ENCODE peak calls at places on chromosomes 1 and 21, in five cellular contexts. H is IMR-90, J is SK-N-SH, L is HCT116, S is K562. E is an unnamed sample.

GRCh38 chr1:236465959-236466303 is 57.9 kb upstream of the LGALS8 start:
- DNase-seq in H (no peak), J (no peak), L (no peak), S (no peak), E (no peak)

GRCh38 chr1:150841626-150842025 is 33.6 kb upstream of the CTSK start:
- DNase-seq in H (no peak), J (no peak), L (no peak), S (no peak), E (no peak)

GRCh38 chr1:230797376-230798186 is 50.4 kb downstream of the CAPN9 start:
- DNase-seq in H (peak), J (peak), L (peak), S (peak), E (peak)

GRCh38 chr1:165409957-165410356 is 35.0 kb downstream of the RXRG start:
- DNase-seq in H (no peak), J (no peak), L (no peak), S (no peak), E (no peak)

GRCh38 chr1:115469703-115470476 is 131.8 kb upstream of the NGF start:
- DNase-seq in H (peak), J (peak), L (peak), S (peak), E (peak)

GRCh38 chr1:6602669-6603423 is at the start of gene KLHL21:
- DNase-seq in H (peak), J (peak), L (peak), S (peak), E (peak)

GRCh38 chr1:14113841-14114567 is 414.0 kb downstream of the PRDM2 start:
- DNase-seq in H (peak), J (peak), L (no peak), S (peak), E (peak)

GRCh38 chr21:39776589-39776988 is 31.6 kb downstream of the IGSF5 start:
- DNase-seq in H (no peak), J (no peak), L (no peak), S (no peak), E (no peak)

GRCh38 chr1:234845097-234845660 is 235.2 kb upstream of the IRF2BP2 start:
- DNase-seq in H (no peak), J (no peak), L (no peak), S (no peak), E (no peak)

GRCh38 chr1:84936116-84936810 is 43.3 kb upstream of the LPAR3 start:
- DNase-seq in H (peak), J (peak), L (peak), S (peak), E (peak)

GRCh38 chr1:5497471-5497870 is 494.8 kb downstream of the NPHP4 start:
- DNase-seq in H (no peak), J (no peak), L (no peak), S (no peak), E (no peak)

GRCh38 chr1:18926315-18927081 is 24.1 kb upstream of the ALDH4A1 start:
- DNase-seq in H (peak), J (no peak), L (peak), S (peak), E (peak)

GRCh38 chr21:45427331-45428271 is 22.6 kb downstream of the COL18A1 start:
- DNase-seq in H (peak), J (no peak), L (peak), S (peak), E (peak)

GRCh38 chr1:228345201-228345930 is 61.3 kb downstream of the TRIM11 start:
- DNase-seq in H (no peak), J (no peak), L (no peak), S (no peak), E (no peak)

GRCh38 chr1:218299416-218299815 is 14.3 kb downstream of the RRP15 start:
- DNase-seq in H (peak), J (no peak), L (peak), S (peak), E (peak)

GRCh38 chr1:1230656-1231399 is 973 bp downstream of the SDF4 start:
- DNase-seq in H (peak), J (peak), L (peak), S (peak), E (peak)
- TF ChIP-seq CTCF in H (peak), J (peak), L (peak), S (peak), E (no peak)

GRCh38 chr1:159653201-159653600 is 61.2 kb downstream of the CRP start:
- DNase-seq in H (no peak), J (no peak), L (no peak), S (no peak), E (no peak)
- TF ChIP-seq RAD21 in H (no peak), J (no peak), L (no peak), S (no peak), E (no peak)

GRCh38 chr1:227234998-227235405 is 83.3 kb downstream of the CDC42BPA start:
- DNase-seq in H (peak), J (peak), L (peak), S (peak), E (peak)
- TF ChIP-seq CTCF in H (peak), J (peak), L (peak), S (peak), E (peak)

GRCh38 chr1:27574871-27575831 is 28.8 kb downstream of the AHDC1 start:
- DNase-seq in H (peak), J (peak), L (no peak), S (peak), E (peak)
- TF ChIP-seq RAD21 in H (no peak), J (no peak), L (no peak), S (no peak), E (no peak)

GRCh38 chr1:224856973-224857372 is 72.5 kb upstream of the DNAH14 start:
- DNase-seq in H (no peak), J (no peak), L (no peak), S (no peak), E (no peak)

GRCh38 chr1:224852901-224853568 is 76.4 kb upstream of the DNAH14 start:
- DNase-seq in H (peak), J (peak), L (peak), S (peak), E (peak)

GRCh38 chr1:224851210-224851849 is 78.1 kb upstream of the DNAH14 start:
- DNase-seq in H (peak), J (peak), L (peak), S (peak), E (peak)

GRCh38 chr1:224850446-224850845 is 79.0 kb upstream of the DNAH14 start:
- DNase-seq in H (no peak), J (no peak), L (no peak), S (no peak), E (no peak)

DNA sequence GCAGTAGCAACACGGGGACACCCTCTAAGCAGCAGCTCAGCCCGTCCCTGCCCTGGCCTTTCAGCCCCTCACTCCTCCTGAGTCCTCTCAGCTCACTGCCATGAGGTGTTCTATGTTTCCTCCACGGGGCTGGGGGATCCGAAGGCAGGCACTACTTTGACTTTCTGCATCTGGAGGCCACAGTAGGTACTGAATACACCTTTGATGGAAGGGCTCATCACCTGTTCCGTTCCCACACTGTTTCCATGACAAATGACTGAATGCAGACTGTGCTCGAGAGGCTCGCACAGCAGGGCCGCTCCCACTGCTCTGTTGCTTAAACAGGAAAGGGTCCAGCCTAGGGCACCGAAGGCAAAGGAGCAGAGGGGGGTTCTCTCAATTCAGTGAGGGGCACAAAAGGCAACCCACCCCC is 77.6 kb upstream of the DNAH14 start:
- DNase-seq in H (no peak), J (no peak), L (no peak), S (peak), E (no peak)
- TF ChIP-seq CTCF in H (no peak), J (no peak), L (no peak), S (no peak), E (no peak)

GRCh38 chr1:15558516-15558915 is 26.3 kb downstream of the AGMAT start:
- DNase-seq in H (no peak), J (no peak), L (no peak), S (no peak), E (no peak)

GRCh38 chr1:15557594-15557993 is 27.3 kb downstream of the AGMAT start:
- DNase-seq in H (peak), J (no peak), L (no peak), S (no peak), E (no peak)

GRCh38 chr1:15557008-15557407 is 27.8 kb downstream of the AGMAT start:
- DNase-seq in H (no peak), J (no peak), L (no peak), S (no peak), E (no peak)

GRCh38 chr1:15559189-15559815 is 25.5 kb downstream of the AGMAT start:
- DNase-seq in H (no peak), J (no peak), L (no peak), S (no peak), E (no peak)
- TF ChIP-seq RAD21 in H (no peak), J (no peak), L (no peak), S (no peak), E (no peak)

GRCh38 chr1:58899581-58900271 is 115.9 kb upstream of the JUN start:
- DNase-seq in H (no peak), J (no peak), L (no peak), S (no peak), E (no peak)
- TF ChIP-seq CTCF in H (no peak), J (no peak), L (no peak), S (no peak), E (no peak)

DNA sequence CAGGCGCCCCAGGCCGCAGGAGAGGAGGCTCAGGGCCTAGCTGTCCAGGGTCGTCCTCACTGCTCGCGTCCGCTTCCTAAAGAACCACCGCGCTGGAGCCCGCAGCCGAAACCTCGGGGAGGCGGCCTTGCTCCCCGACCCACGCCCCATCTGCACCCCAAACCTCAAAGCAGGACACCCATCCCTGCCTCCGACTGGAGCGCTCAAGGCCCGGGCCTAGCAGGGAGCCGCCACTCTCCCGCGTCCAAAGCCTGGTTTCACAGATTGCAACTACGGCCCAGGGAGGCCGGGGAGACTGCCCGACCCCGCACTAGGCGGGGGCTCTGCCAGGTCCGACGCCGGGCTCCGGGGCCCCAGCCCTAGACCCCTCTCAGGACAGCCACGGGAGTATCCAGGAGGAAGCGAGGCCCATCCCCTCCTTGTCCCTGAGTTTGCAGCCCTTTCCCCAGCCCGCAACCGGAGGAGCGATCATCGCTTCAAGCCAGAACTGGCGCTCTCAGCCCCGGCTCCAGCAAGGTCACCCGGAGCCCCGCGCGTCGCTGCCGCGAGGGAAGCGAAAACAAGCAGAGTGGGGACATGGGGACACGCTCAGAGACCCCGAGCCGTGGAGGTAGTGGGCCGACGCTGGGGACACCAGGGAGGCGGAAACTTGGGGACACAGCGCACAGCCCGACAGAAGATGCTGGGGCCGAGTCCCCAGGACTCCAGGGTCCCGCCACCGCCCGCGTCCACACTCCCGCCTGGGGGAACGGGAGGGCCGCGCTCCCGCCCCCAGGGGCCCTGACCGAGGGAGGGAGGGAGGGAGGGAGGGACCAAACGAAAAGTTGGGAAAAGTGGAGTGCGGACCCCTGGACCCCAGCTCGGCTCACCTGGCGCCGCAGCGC is 474 bp downstream of the TMEM200B start:
- DNase-seq in H (peak), J (peak), L (no peak), S (no peak), E (no peak)
- TF ChIP-seq RAD21 in H (no peak), J (no peak), L (no peak), S (no peak), E (no peak)

E was measured in A549.